ENCODE peak calls at places on chromosomes 2 and 18, in eight cellular contexts. V is myocyte; G is NCI-H748 treated with DMSO at 0.1 percent for 48 hours; O is activated gamma-delta T cell treated with anti-CD3 and anti-CD28 coated beads, Interleukin-2, amount 50 U/mL, for 16 hours; F is amniotic stem cell; R is NCI-H1092; S is NCI-H2029 treated with DMSO at 0.1 percent for 48 hours; U is NB4. C is an unnamed sample.

GRCh38 chr2:31434911-31435310 is 20.4 kb upstream of the XDH start:
- DNase-seq in V (no peak), G (no peak), O (no peak), F (no peak), R (no peak), S (no peak), U (no peak), C (no peak)

GRCh38 chr2:237304763-237305514 is 109.0 kb downstream of the COL6A3 start:
- DNase-seq in V (peak), G (no peak), O (no peak), F (peak), R (no peak), S (no peak), U (no peak), C (no peak)

GRCh38 chr18:58645398-58645797 is 16.5 kb upstream of the ALPK2 start:
- DNase-seq in V (peak), G (no peak), O (no peak), F (no peak), R (no peak), S (no peak), U (no peak), C (no peak)

GRCh38 chr2:238494573-238494961 is 67.8 kb downstream of the ASB1 start:
- DNase-seq in V (no peak), G (no peak), O (no peak), F (no peak), R (no peak), S (no peak), U (no peak), C (no peak)

GRCh38 chr2:132766573-132766972 is 96.6 kb upstream of the LYPD1 start:
- DNase-seq in V (peak), G (no peak), O (no peak), F (no peak), R (no peak), S (peak), U (no peak), C (no peak)

GRCh38 chr18:67733094-67733493 is 216.6 kb upstream of the DSEL start:
- DNase-seq in V (peak), G (no peak), O (no peak), F (no peak), R (no peak), S (no peak), U (no peak), C (no peak)

GRCh38 chr2:123164216-123164615 is 860.9 kb upstream of the CNTNAP5 start:
- DNase-seq in V (no peak), G (no peak), O (no peak), F (no peak), R (no peak), S (no peak), U (no peak), C (peak)

GRCh38 chr2:138093455-138093854 is 129.2 kb downstream of the HNMT start:
- DNase-seq in V (no peak), G (no peak), O (no peak), F (no peak), R (no peak), S (no peak), U (no peak), C (no peak)

GRCh38 chr2:231708773-231709635 is 679 bp downstream of the PTMA start:
- DNase-seq in V (peak), G (no peak), O (peak), F (no peak), R (no peak), S (no peak), U (peak), C (no peak)

GRCh38 chr2:204971219-204971907 is 426.1 kb downstream of the PARD3B start:
- DNase-seq in V (no peak), G (no peak), O (no peak), F (no peak), R (no peak), S (no peak), U (no peak), C (no peak)

GRCh38 chr2:23092831-23093230 is 292.1 kb upstream of the KLHL29 start:
- DNase-seq in V (peak), G (no peak), O (no peak), F (peak), R (no peak), S (no peak), U (peak), C (no peak)

GRCh38 chr2:101432411-101433181 is 42.3 kb downstream of the RFX8 start:
- DNase-seq in V (no peak), G (no peak), O (no peak), F (no peak), R (no peak), S (no peak), U (no peak), C (no peak)

GRCh38 chr2:17380003-17380402 is 138.2 kb downstream of the RAD51AP2 start:
- DNase-seq in V (no peak), G (no peak), O (no peak), F (no peak), R (no peak), S (no peak), U (no peak), C (no peak)

GRCh38 chr2:10878268-10878915 is 33.3 kb upstream of the KCNF1 start:
- DNase-seq in V (no peak), G (no peak), O (no peak), F (no peak), R (no peak), S (no peak), U (no peak), C (no peak)

GRCh38 chr2:82779981-82780380 is 1679.1 kb downstream of the SUCLG1 start:
- DNase-seq in V (no peak), G (no peak), O (no peak), F (no peak), R (no peak), S (no peak), U (no peak), C (no peak)

GRCh38 chr2:212537311-212538155 is 1.1 kb downstream of the ERBB4 start:
- DNase-seq in V (peak), G (peak), O (no peak), F (no peak), R (peak), S (peak), U (no peak), C (no peak)

GRCh38 chr18:11752116-11752911 is 63.2 kb downstream of the GNAL start:
- DNase-seq in V (no peak), G (peak), O (no peak), F (no peak), R (no peak), S (no peak), U (peak), C (no peak)

GRCh38 chr2:178550352-178550751 is 70.1 kb downstream of the PLEKHA3 start:
- DNase-seq in V (no peak), G (no peak), O (no peak), F (no peak), R (no peak), S (no peak), U (no peak), C (no peak)

GRCh38 chr18:74412106-74412880 is 44.8 kb downstream of the DIPK1C start:
- DNase-seq in V (no peak), G (peak), O (no peak), F (no peak), R (peak), S (no peak), U (no peak), C (peak)

GRCh38 chr2:148645925-148646559 is 1.5 kb downstream of the EPC2 start:
- DNase-seq in V (peak), G (peak), O (peak), F (peak), R (peak), S (peak), U (peak), C (peak)

GRCh38 chr18:59996370-59996966 is 96.7 kb downstream of the PMAIP1 start:
- DNase-seq in V (peak), G (peak), O (no peak), F (peak), R (peak), S (peak), U (peak), C (peak)

GRCh38 chr2:166803314-166803986 is 84.8 kb upstream of the XIRP2 start:
- DNase-seq in V (no peak), G (no peak), O (no peak), F (no peak), R (no peak), S (no peak), U (no peak), C (peak)

GRCh38 chr18:59643740-59644139 is 53.5 kb downstream of the CCBE1 start:
- DNase-seq in V (no peak), G (no peak), O (no peak), F (no peak), R (no peak), S (no peak), U (no peak), C (no peak)